ENCODE peak calls at places on chromosome 19, in ten cellular contexts. O is activated CD4-positive, alpha-beta T cell treated with anti-CD3 and anti-CD28 coated beads, Interleukin-2, amount 50 U/mL, for 4 hours; Y is left colon; M is GM12864; H is substantia nigra; R is T-helper 17 cell; C is central memory CD8-positive, alpha-beta T cell; I is retina; D is CD4-positive, alpha-beta memory T cell; Z is posterior cingulate gyrus. E is an unnamed sample.

GRCh38 chr19:54518844-54519243 is 16.2 kb downstream of the LAIR2 start:
- DNase-seq in O (no peak), Y (no peak), M (peak; percentile 65), H (no peak), R (no peak), C (no peak), I (no peak), D (no peak), Z (no peak), E (no peak)

GRCh38 chr19:49689133-49690072 is at the start of gene ADM5:
- DNase-seq in O (peak; percentile 24), Y (no peak), M (no peak), H (peak; percentile 23), R (no peak), C (no peak), I (peak; percentile 74), D (no peak), Z (peak; percentile 94), E (peak; percentile 77)

GRCh38 chr19:12864721-12865715 is 16.2 kb downstream of the DNASE2 start:
- DNase-seq in O (no peak), Y (no peak), M (no peak), H (no peak), R (no peak), C (no peak), I (no peak), D (no peak), Z (no peak), E (peak; percentile 55)

GRCh38 chr19:9909251-9909650 is 27.1 kb downstream of the OLFM2 start:
- DNase-seq in O (no peak), Y (no peak), M (no peak), H (no peak), R (no peak), C (no peak), I (no peak), D (no peak), Z (no peak), E (no peak)

GRCh38 chr19:4952945-4953344 is 16.0 kb upstream of the KDM4B start:
- DNase-seq in O (no peak), Y (no peak), M (no peak), H (no peak), R (no peak), C (no peak), I (no peak), D (no peak), Z (no peak), E (no peak)

GRCh38 chr19:15241259-15241658 is 9.0 kb upstream of the EPHX3 start:
- DNase-seq in O (no peak), Y (no peak), M (no peak), H (no peak), R (no peak), C (no peak), I (no peak), D (no peak), Z (no peak), E (no peak)

GRCh38 chr19:41323430-41324125 is 13.6 kb downstream of the CCDC97 start:
- DNase-seq in O (no peak), Y (peak; percentile 72), M (no peak), H (no peak), R (no peak), C (no peak), I (no peak), D (no peak), Z (peak; percentile 83), E (peak; percentile 60)

GRCh38 chr19:1474011-1474764 is 4.8 kb downstream of the C19orf25 start:
- DNase-seq in O (no peak), Y (no peak), M (no peak), H (peak; percentile 41), R (no peak), C (no peak), I (peak; percentile 53), D (no peak), Z (peak; percentile 90), E (no peak)

GRCh38 chr19:6481541-6482342 is at the start of gene DENND1C:
- DNase-seq in O (peak; percentile 51), Y (no peak), M (peak; percentile 29), H (peak; percentile 17), R (peak; percentile 37), C (peak; percentile 43), I (peak; percentile 39), D (peak; percentile 64), Z (peak; percentile 92), E (peak; percentile 52)

GRCh38 chr19:1445185-1445931 is 4.6 kb upstream of the APC2 start:
- DNase-seq in O (peak; percentile 64), Y (peak; percentile 50), M (no peak), H (peak; percentile 45), R (peak; percentile 67), C (peak; percentile 74), I (peak; percentile 97), D (peak; percentile 75), Z (peak; percentile 96), E (peak; percentile 77)

GRCh38 chr19:14516746-14517438 is 1.3 kb downstream of the DNAJB1 start:
- DNase-seq in O (no peak), Y (no peak), M (no peak), H (peak; percentile 40), R (no peak), C (no peak), I (no peak), D (no peak), Z (no peak), E (no peak)

GRCh38 chr19:3250675-3251074 is 26.2 kb downstream of the CELF5 start:
- DNase-seq in O (peak; percentile 34), Y (no peak), M (no peak), H (no peak), R (no peak), C (no peak), I (no peak), D (no peak), Z (no peak), E (no peak)

GRCh38 chr19:8506402-8506957 is 4.0 kb upstream of the PRAM1 start:
- DNase-seq in O (no peak), Y (no peak), M (no peak), H (no peak), R (no peak), C (no peak), I (no peak), D (no peak), Z (no peak), E (no peak)

GRCh38 chr19:5001547-5002131 is 32.7 kb downstream of the KDM4B start:
- DNase-seq in O (peak; percentile 21), Y (no peak), M (no peak), H (no peak), R (no peak), C (no peak), I (no peak), D (peak; percentile 19), Z (peak; percentile 92), E (no peak)

GRCh38 chr19:4208385-4209094 is 20.8 kb upstream of the EBI3 start:
- DNase-seq in O (no peak), Y (no peak), M (no peak), H (no peak), R (no peak), C (no peak), I (no peak), D (no peak), Z (no peak), E (no peak)

GRCh38 chr19:42850981-42851717 is 28.4 kb downstream of the PSG1 start:
- DNase-seq in O (no peak), Y (no peak), M (no peak), H (no peak), R (no peak), C (no peak), I (no peak), D (no peak), Z (peak; percentile 70), E (no peak)

GRCh38 chr19:50377051-50377441 is 789 bp downstream of the NR1H2 start:
- DNase-seq in O (peak; percentile 63), Y (peak; percentile 57), M (no peak), H (no peak), R (peak; percentile 56), C (no peak), I (no peak), D (peak; percentile 62), Z (peak; percentile 55), E (peak; percentile 53)

GRCh38 chr19:46404884-46405658 is 8.3 kb downstream of the CCDC8 start:
- DNase-seq in O (no peak), Y (no peak), M (no peak), H (no peak), R (no peak), C (no peak), I (peak; percentile 60), D (no peak), Z (peak; percentile 64), E (no peak)